ENCODE peak calls at places on chromosomes 1 and 21, in seven cellular contexts. One of them, this sample, is unnamed.
A peak's percentile ranks its signal among the peaks of the same experiment; 100 is the strongest.

GRCh38 chr1:82110366-82111254 is 309.9 kb downstream of the ADGRL2 start:
- DNase-seq in foreskin keratinocyte: no peak
- DNase-seq in left ventricle myocardium inferior: no peak
- DNase-seq in left lung: no peak
- DNase-seq in osteoblast: no peak
- DNase-seq in colonic mucosa: no peak
- DNase-seq in cardiac fibroblast: peak; percentile 27
- DNase-seq in this sample: no peak

GRCh38 chr1:180948846-180949615 is 36.3 kb downstream of the KIAA1614 start:
- DNase-seq in foreskin keratinocyte: no peak
- DNase-seq in left ventricle myocardium inferior: no peak
- DNase-seq in left lung: no peak
- DNase-seq in osteoblast: peak; percentile 78
- DNase-seq in colonic mucosa: no peak
- DNase-seq in cardiac fibroblast: no peak
- DNase-seq in this sample: peak; percentile 73

GRCh38 chr1:118783095-118783758 is 204.9 kb downstream of the TBX15 start:
- DNase-seq in foreskin keratinocyte: no peak
- DNase-seq in left ventricle myocardium inferior: no peak
- DNase-seq in left lung: no peak
- DNase-seq in osteoblast: no peak
- DNase-seq in colonic mucosa: no peak
- DNase-seq in cardiac fibroblast: no peak
- DNase-seq in this sample: no peak

GRCh38 chr1:8439015-8439702 is 121.2 kb downstream of the SLC45A1 start:
- DNase-seq in foreskin keratinocyte: no peak
- DNase-seq in left ventricle myocardium inferior: peak; percentile 82
- DNase-seq in left lung: peak; percentile 90
- DNase-seq in osteoblast: peak; percentile 92
- DNase-seq in colonic mucosa: peak; percentile 74
- DNase-seq in cardiac fibroblast: peak; percentile 92
- DNase-seq in this sample: no peak

GRCh38 chr1:101100674-101101073 is 75.1 kb upstream of the DPH5 start:
- DNase-seq in foreskin keratinocyte: no peak
- DNase-seq in left ventricle myocardium inferior: no peak
- DNase-seq in left lung: no peak
- DNase-seq in osteoblast: no peak
- DNase-seq in colonic mucosa: no peak
- DNase-seq in cardiac fibroblast: no peak
- DNase-seq in this sample: no peak

GRCh38 chr1:203990118-203990517 is 82.8 kb upstream of the SOX13 start:
- DNase-seq in foreskin keratinocyte: no peak
- DNase-seq in left ventricle myocardium inferior: no peak
- DNase-seq in left lung: no peak
- DNase-seq in osteoblast: no peak
- DNase-seq in colonic mucosa: no peak
- DNase-seq in cardiac fibroblast: no peak
- DNase-seq in this sample: no peak

GRCh38 chr1:25906644-25907300 is 553 bp upstream of the STMN1 start:
- DNase-seq in foreskin keratinocyte: no peak
- DNase-seq in left ventricle myocardium inferior: peak; percentile 16
- DNase-seq in left lung: peak; percentile 47
- DNase-seq in osteoblast: no peak
- DNase-seq in colonic mucosa: peak; percentile 48
- DNase-seq in cardiac fibroblast: no peak
- DNase-seq in this sample: no peak

GRCh38 chr1:105137543-105138444 is 1388.1 kb downstream of the AMY1C start:
- DNase-seq in foreskin keratinocyte: no peak
- DNase-seq in left ventricle myocardium inferior: no peak
- DNase-seq in left lung: no peak
- DNase-seq in osteoblast: no peak
- DNase-seq in colonic mucosa: no peak
- DNase-seq in cardiac fibroblast: no peak
- DNase-seq in this sample: no peak

GRCh38 chr1:19698181-19698580 is 33.5 kb downstream of the HTR6 start:
- DNase-seq in foreskin keratinocyte: no peak
- DNase-seq in left ventricle myocardium inferior: no peak
- DNase-seq in left lung: no peak
- DNase-seq in osteoblast: peak; percentile 57
- DNase-seq in colonic mucosa: no peak
- DNase-seq in cardiac fibroblast: no peak
- DNase-seq in this sample: no peak

GRCh38 chr1:179164494-179164893 is 65.0 kb downstream of the ABL2 start:
- DNase-seq in foreskin keratinocyte: peak; percentile 98
- DNase-seq in left ventricle myocardium inferior: no peak
- DNase-seq in left lung: no peak
- DNase-seq in osteoblast: peak; percentile 39
- DNase-seq in colonic mucosa: no peak
- DNase-seq in cardiac fibroblast: peak; percentile 59
- DNase-seq in this sample: no peak

GRCh38 chr1:158396646-158397045 is 2.6 kb downstream of the OR10T2 start:
- DNase-seq in foreskin keratinocyte: no peak
- DNase-seq in left ventricle myocardium inferior: no peak
- DNase-seq in left lung: no peak
- DNase-seq in osteoblast: no peak
- DNase-seq in colonic mucosa: no peak
- DNase-seq in cardiac fibroblast: no peak
- DNase-seq in this sample: no peak

GRCh38 chr1:231162300-231162969 is 577 bp downstream of the TRIM67 start:
- DNase-seq in foreskin keratinocyte: no peak
- DNase-seq in left ventricle myocardium inferior: no peak
- DNase-seq in left lung: no peak
- DNase-seq in osteoblast: peak; percentile 97
- DNase-seq in colonic mucosa: peak; percentile 30
- DNase-seq in cardiac fibroblast: peak; percentile 22
- DNase-seq in this sample: no peak

GRCh38 chr1:40438391-40439015 is 11.8 kb upstream of the ZFP69B start:
- DNase-seq in foreskin keratinocyte: peak; percentile 18
- DNase-seq in left ventricle myocardium inferior: no peak
- DNase-seq in left lung: no peak
- DNase-seq in osteoblast: peak; percentile 82
- DNase-seq in colonic mucosa: no peak
- DNase-seq in cardiac fibroblast: peak; percentile 46
- DNase-seq in this sample: no peak

GRCh38 chr1:185170291-185170848 is 13.4 kb downstream of the SWT1 start:
- DNase-seq in foreskin keratinocyte: peak; percentile 52
- DNase-seq in left ventricle myocardium inferior: no peak
- DNase-seq in left lung: no peak
- DNase-seq in osteoblast: peak; percentile 73
- DNase-seq in colonic mucosa: peak; percentile 41
- DNase-seq in cardiac fibroblast: peak; percentile 75
- DNase-seq in this sample: no peak

GRCh38 chr1:39919545-39919944 is 17.8 kb upstream of the MYCL start:
- DNase-seq in foreskin keratinocyte: peak; percentile 72
- DNase-seq in left ventricle myocardium inferior: no peak
- DNase-seq in left lung: peak; percentile 52
- DNase-seq in osteoblast: peak; percentile 94
- DNase-seq in colonic mucosa: peak; percentile 48
- DNase-seq in cardiac fibroblast: peak; percentile 80
- DNase-seq in this sample: peak; percentile 19

DNA sequence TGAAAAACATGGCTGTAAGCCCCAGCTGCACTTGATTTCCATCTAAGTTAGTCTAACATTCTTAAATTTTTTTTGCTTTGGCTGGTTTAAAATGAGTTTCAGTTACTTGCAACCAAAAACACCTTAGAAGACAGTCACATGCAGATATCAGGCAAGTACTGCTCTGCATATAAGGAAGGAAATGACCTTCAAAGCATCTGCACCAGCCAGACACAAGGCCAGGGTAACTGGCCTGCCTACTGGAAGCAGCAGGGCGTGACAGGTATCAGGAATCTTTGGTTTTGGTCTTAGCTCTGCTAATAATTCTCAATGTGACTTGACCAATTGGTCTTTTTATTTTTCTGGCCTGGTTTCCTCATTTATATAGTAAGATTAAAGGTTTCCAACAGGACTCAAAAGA is 33.5 kb downstream of the SCYL3 start:
- DNase-seq in foreskin keratinocyte: no peak
- DNase-seq in left ventricle myocardium inferior: no peak
- DNase-seq in left lung: no peak
- DNase-seq in osteoblast: no peak
- DNase-seq in colonic mucosa: no peak
- DNase-seq in cardiac fibroblast: no peak
- DNase-seq in this sample: no peak
- TF ChIP-seq CTCF in foreskin keratinocyte: no peak
- TF ChIP-seq CTCF in left ventricle myocardium inferior: no peak
- TF ChIP-seq CTCF in left lung: no peak
- TF ChIP-seq CTCF in osteoblast: no peak
- TF ChIP-seq CTCF in colonic mucosa: no peak
- TF ChIP-seq CTCF in cardiac fibroblast: no peak
- TF ChIP-seq CTCF in this sample: no peak

DNA sequence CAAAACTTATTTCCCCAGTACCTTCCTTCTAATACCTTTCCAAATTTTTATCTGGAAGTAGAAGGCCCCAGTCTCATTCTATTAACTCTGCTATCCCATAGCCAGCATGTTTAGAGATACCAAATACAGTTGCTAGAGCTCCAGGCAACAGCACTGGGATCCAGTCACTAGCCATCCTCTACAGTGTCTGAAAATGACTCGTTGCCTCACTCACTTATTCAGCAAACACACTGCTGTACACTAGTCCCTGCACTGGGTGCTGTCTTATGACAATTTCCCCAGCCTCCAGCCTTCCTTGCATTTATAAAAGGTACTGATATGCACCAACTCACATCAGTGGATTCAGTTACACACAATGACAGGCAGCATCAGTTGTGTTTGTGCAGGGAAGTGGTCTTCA is 179.0 kb downstream of the DSCAM start:
- DNase-seq in foreskin keratinocyte: peak; percentile 30
- DNase-seq in left ventricle myocardium inferior: no peak
- DNase-seq in left lung: no peak
- DNase-seq in osteoblast: no peak
- DNase-seq in colonic mucosa: no peak
- DNase-seq in cardiac fibroblast: no peak
- DNase-seq in this sample: no peak
- TF ChIP-seq CTCF in foreskin keratinocyte: no peak
- TF ChIP-seq CTCF in left ventricle myocardium inferior: no peak
- TF ChIP-seq CTCF in left lung: no peak
- TF ChIP-seq CTCF in osteoblast: no peak
- TF ChIP-seq CTCF in colonic mucosa: no peak
- TF ChIP-seq CTCF in cardiac fibroblast: no peak
- TF ChIP-seq CTCF in this sample: no peak

GRCh38 chr1:70717211-70717610 is 306.1 kb downstream of the CTH start:
- DNase-seq in foreskin keratinocyte: no peak
- DNase-seq in left ventricle myocardium inferior: no peak
- DNase-seq in left lung: no peak
- DNase-seq in osteoblast: no peak
- DNase-seq in colonic mucosa: no peak
- DNase-seq in cardiac fibroblast: no peak
- DNase-seq in this sample: no peak

GRCh38 chr1:70718086-70718630 is 307.1 kb downstream of the CTH start:
- DNase-seq in foreskin keratinocyte: no peak
- DNase-seq in left ventricle myocardium inferior: no peak
- DNase-seq in left lung: no peak
- DNase-seq in osteoblast: no peak
- DNase-seq in colonic mucosa: no peak
- DNase-seq in cardiac fibroblast: no peak
- DNase-seq in this sample: no peak

GRCh38 chr1:70719164-70719563 is 308.1 kb downstream of the CTH start:
- DNase-seq in foreskin keratinocyte: no peak
- DNase-seq in left ventricle myocardium inferior: no peak
- DNase-seq in left lung: no peak
- DNase-seq in osteoblast: no peak
- DNase-seq in colonic mucosa: no peak
- DNase-seq in cardiac fibroblast: no peak
- DNase-seq in this sample: no peak

GRCh38 chr1:70717656-70718055 is 306.6 kb downstream of the CTH start:
- DNase-seq in foreskin keratinocyte: no peak
- DNase-seq in left ventricle myocardium inferior: no peak
- DNase-seq in left lung: no peak
- DNase-seq in osteoblast: peak; percentile 2
- DNase-seq in colonic mucosa: no peak
- DNase-seq in cardiac fibroblast: no peak
- DNase-seq in this sample: no peak

GRCh38 chr1:70714149-70714548 is 303.1 kb downstream of the CTH start:
- DNase-seq in foreskin keratinocyte: no peak
- DNase-seq in left ventricle myocardium inferior: no peak
- DNase-seq in left lung: no peak
- DNase-seq in osteoblast: no peak
- DNase-seq in colonic mucosa: no peak
- DNase-seq in cardiac fibroblast: no peak
- DNase-seq in this sample: no peak
- TF ChIP-seq CTCF in foreskin keratinocyte: no peak
- TF ChIP-seq CTCF in left ventricle myocardium inferior: no peak
- TF ChIP-seq CTCF in left lung: no peak
- TF ChIP-seq CTCF in osteoblast: no peak
- TF ChIP-seq CTCF in colonic mucosa: no peak
- TF ChIP-seq CTCF in cardiac fibroblast: no peak
- TF ChIP-seq CTCF in this sample: no peak

GRCh38 chr1:94025383-94026340 is 95.3 kb downstream of the ABCA4 start:
- DNase-seq in foreskin keratinocyte: peak; percentile 50
- DNase-seq in left ventricle myocardium inferior: no peak
- DNase-seq in left lung: no peak
- DNase-seq in osteoblast: peak; percentile 89
- DNase-seq in colonic mucosa: peak; percentile 44
- DNase-seq in cardiac fibroblast: peak; percentile 88
- DNase-seq in this sample: no peak
- TF ChIP-seq CTCF in foreskin keratinocyte: peak; percentile 86
- TF ChIP-seq CTCF in left ventricle myocardium inferior: peak; percentile 87
- TF ChIP-seq CTCF in left lung: peak; percentile 73
- TF ChIP-seq CTCF in osteoblast: peak; percentile 79
- TF ChIP-seq CTCF in colonic mucosa: peak; percentile 77
- TF ChIP-seq CTCF in cardiac fibroblast: peak; percentile 65
- TF ChIP-seq CTCF in this sample: peak; percentile 91